ENCODE peak calls at places on chromosome 13, in nine cellular contexts. L, F, S, Y, I, W, R, X and D are unnamed samples. For H3K36me3 and H3K27me3, the result is how much of the 10 kb centered on the place peaks cover.

GRCh38 chr13:41746259-41746658 is 214.7 kb downstream of the VWA8 start:
- DNase-seq in L (no peak), F (no peak), S (peak), Y (no peak), I (no peak), W (no peak), R (peak), X (no peak), D (no peak)

GRCh38 chr13:49428041-49428763 is 15.7 kb downstream of the CAB39L start:
- DNase-seq in L (no peak), F (no peak), S (no peak), Y (no peak), I (no peak), W (no peak), R (no peak), X (no peak), D (no peak)

GRCh38 chr13:83883061-83883523 is 818 bp upstream of the SLITRK1 start:
- DNase-seq in L (no peak), F (peak), S (no peak), Y (no peak), I (no peak), W (no peak), R (no peak), X (no peak), D (peak)

GRCh38 chr13:109331898-109332297 is 454.5 kb downstream of the IRS2 start:
- DNase-seq in L (no peak), F (no peak), S (peak), Y (no peak), I (no peak), W (no peak), R (peak), X (no peak), D (no peak)

GRCh38 chr13:19182536-19182935 is 912 bp upstream of the TUBA3C start:
- DNase-seq in L (no peak), F (no peak), S (no peak), Y (no peak), I (no peak), W (no peak), R (no peak), X (no peak), D (no peak)

GRCh38 chr13:40519637-40520036 is 146.8 kb downstream of the FOXO1 start:
- DNase-seq in L (peak), F (peak), S (no peak), Y (no peak), I (no peak), W (no peak), R (no peak), X (peak), D (no peak)

GRCh38 chr13:52711277-52711676 is 28.3 kb downstream of the CNMD start:
- DNase-seq in L (no peak), F (no peak), S (no peak), Y (no peak), I (no peak), W (no peak), R (no peak), X (no peak), D (peak)

GRCh38 chr13:71290963-71291937 is 575.8 kb downstream of the DACH1 start:
- DNase-seq in L (no peak), F (peak), S (peak), Y (peak), I (peak), W (no peak), R (peak), X (peak), D (no peak)

GRCh38 chr13:50845211-50845610 is 1.7 kb upstream of the DLEU7 start:
- DNase-seq in L (no peak), F (no peak), S (peak), Y (no peak), I (no peak), W (no peak), R (no peak), X (no peak), D (no peak)

GRCh38 chr13:73902847-73903246 is 231.4 kb downstream of the KLF12 start:
- DNase-seq in L (no peak), F (no peak), S (no peak), Y (no peak), I (no peak), W (no peak), R (no peak), X (no peak), D (no peak)

GRCh38 chr13:31192306-31192705 is 7.5 kb upstream of the B3GLCT start:
- DNase-seq in L (no peak), F (no peak), S (no peak), Y (no peak), I (no peak), W (no peak), R (no peak), X (no peak), D (no peak)

GRCh38 chr13:38661276-38661675 is 25.6 kb upstream of the FREM2 start:
- DNase-seq in L (no peak), F (no peak), S (peak), Y (no peak), I (no peak), W (no peak), R (no peak), X (no peak), D (no peak)

GRCh38 chr13:23460309-23460708 is 26.8 kb upstream of the SACS start:
- DNase-seq in L (no peak), F (no peak), S (no peak), Y (no peak), I (no peak), W (no peak), R (no peak), X (no peak), D (no peak)

GRCh38 chr13:102225892-102226291 is 176.0 kb downstream of the FGF14 start:
- DNase-seq in L (peak), F (no peak), S (no peak), Y (no peak), I (no peak), W (no peak), R (no peak), X (no peak), D (no peak)

GRCh38 chr13:22748866-22749586 is 431.8 kb upstream of the SGCG start:
- DNase-seq in L (no peak), F (no peak), S (peak), Y (no peak), I (no peak), W (no peak), R (no peak), X (no peak), D (no peak)

GRCh38 chr13:88074794-88075509 is 403.8 kb downstream of the SLITRK5 start:
- DNase-seq in L (no peak), F (no peak), S (no peak), Y (no peak), I (no peak), W (no peak), R (no peak), X (no peak), D (no peak)

GRCh38 chr13:101706651-101707050 is 254.2 kb downstream of the ITGBL1 start:
- DNase-seq in L (no peak), F (no peak), S (peak), Y (no peak), I (no peak), W (no peak), R (peak), X (no peak), D (no peak)

GRCh38 chr13:45695198-45695730 is 6.9 kb upstream of the CBY2 start:
- DNase-seq in L (no peak), F (no peak), S (peak), Y (no peak), I (no peak), W (no peak), R (no peak), X (no peak), D (no peak)

GRCh38 chr13:70448820-70449219 is 340.6 kb upstream of the KLHL1 start:
- DNase-seq in L (no peak), F (no peak), S (no peak), Y (no peak), I (no peak), W (no peak), R (no peak), X (no peak), D (no peak)

GRCh38 chr13:97018029-97018819 is 23.9 kb upstream of the OXGR1 start:
- DNase-seq in L (no peak), F (peak), S (peak), Y (peak), I (peak), W (no peak), R (no peak), X (peak), D (peak)

GRCh38 chr13:70107498-70108271 is at the start of gene ATXN8OS:
- DNase-seq in L (no peak), F (no peak), S (peak), Y (no peak), I (no peak), W (peak), R (no peak), X (no peak), D (peak)

GRCh38 chr13:25869941-25870340 is 181.9 kb downstream of the SHISA2 start:
- DNase-seq in L (no peak), F (no peak), S (no peak), Y (no peak), I (no peak), W (no peak), R (no peak), X (no peak), D (no peak)

GRCh38 chr13:42847891-42848663 is 66.7 kb downstream of the FAM216B start:
- DNase-seq in L (no peak), F (no peak), S (no peak), Y (no peak), I (no peak), W (no peak), R (no peak), X (no peak), D (no peak)

GRCh38 chr13:102402292-102402691 is 444 bp upstream of the FGF14 start:
- DNase-seq in L (peak), F (peak), S (peak), Y (no peak), I (no peak), W (no peak), R (peak), X (no peak), D (peak)

GRCh38 chr13:51814825-51815650 is 11.1 kb upstream of the DHRS12 start:
- DNase-seq in L (no peak), F (peak), S (peak), Y (no peak), I (peak), W (no peak), R (no peak), X (peak), D (peak)

GRCh38 chr13:51619614-51620013 is 35.4 kb downstream of the WDFY2 start:
- DNase-seq in L (no peak), F (no peak), S (peak), Y (no peak), I (no peak), W (no peak), R (no peak), X (no peak), D (no peak)

GRCh38 chr13:66899955-66900354 is 330.2 kb downstream of the PCDH9 start:
- DNase-seq in L (no peak), F (no peak), S (peak), Y (no peak), I (no peak), W (no peak), R (no peak), X (no peak), D (no peak)

GRCh38 chr13:41678320-41678719 is 221.0 kb downstream of the RGCC start:
- DNase-seq in L (no peak), F (no peak), S (peak), Y (no peak), I (no peak), W (no peak), R (no peak), X (no peak), D (no peak)

GRCh38 chr13:20412761-20413355 is 112.8 kb downstream of the CRYL1 start:
- DNase-seq in L (no peak), F (no peak), S (peak), Y (no peak), I (no peak), W (no peak), R (no peak), X (no peak), D (peak)

GRCh38 chr13:51818771-51819511 is 15.0 kb upstream of the DHRS12 start:
- DNase-seq in L (no peak), F (no peak), S (peak), Y (no peak), I (no peak), W (no peak), R (no peak), X (no peak), D (no peak)

GRCh38 chr13:50989476-50989875 is 79.9 kb downstream of the RNASEH2B start:
- DNase-seq in L (no peak), F (no peak), S (peak), Y (no peak), I (no peak), W (no peak), R (no peak), X (no peak), D (peak)

GRCh38 chr13:53783466-53783865 is 754.9 kb downstream of the OLFM4 start:
- DNase-seq in L (no peak), F (peak), S (no peak), Y (no peak), I (no peak), W (no peak), R (no peak), X (no peak), D (no peak)

GRCh38 chr13:73816702-73817101 is 317.5 kb downstream of the KLF12 start:
- DNase-seq in L (no peak), F (no peak), S (no peak), Y (no peak), I (no peak), W (no peak), R (no peak), X (no peak), D (no peak)

GRCh38 chr13:45356966-45357689 is 16.1 kb upstream of the TPT1 start:
- DNase-seq in L (no peak), F (no peak), S (peak), Y (no peak), I (no peak), W (no peak), R (no peak), X (no peak), D (no peak)

GRCh38 chr13:23372264-23372905 is 61.1 kb downstream of the SACS start:
- DNase-seq in L (no peak), F (no peak), S (peak), Y (no peak), I (no peak), W (no peak), R (no peak), X (no peak), D (no peak)

GRCh38 chr13:31431722-31432137 is 232.0 kb downstream of the B3GLCT start:
- DNase-seq in L (peak), F (peak), S (peak), Y (peak), I (peak), W (peak), R (peak), X (peak), D (peak)

GRCh38 chr13:97848886-97849285 is 104.6 kb upstream of the IPO5 start:
- DNase-seq in L (no peak), F (no peak), S (no peak), Y (no peak), I (no peak), W (no peak), R (no peak), X (no peak), D (no peak)

GRCh38 chr13:64801768-64802167 is 2428.4 kb downstream of the PCDH9 start:
- DNase-seq in L (no peak), F (no peak), S (no peak), Y (no peak), I (no peak), W (no peak), R (no peak), X (no peak), D (no peak)

GRCh38 chr13:40221460-40222201 is 444.8 kb downstream of the FOXO1 start:
- DNase-seq in L (no peak), F (peak), S (peak), Y (no peak), I (peak), W (no peak), R (peak), X (no peak), D (no peak)

DNA sequence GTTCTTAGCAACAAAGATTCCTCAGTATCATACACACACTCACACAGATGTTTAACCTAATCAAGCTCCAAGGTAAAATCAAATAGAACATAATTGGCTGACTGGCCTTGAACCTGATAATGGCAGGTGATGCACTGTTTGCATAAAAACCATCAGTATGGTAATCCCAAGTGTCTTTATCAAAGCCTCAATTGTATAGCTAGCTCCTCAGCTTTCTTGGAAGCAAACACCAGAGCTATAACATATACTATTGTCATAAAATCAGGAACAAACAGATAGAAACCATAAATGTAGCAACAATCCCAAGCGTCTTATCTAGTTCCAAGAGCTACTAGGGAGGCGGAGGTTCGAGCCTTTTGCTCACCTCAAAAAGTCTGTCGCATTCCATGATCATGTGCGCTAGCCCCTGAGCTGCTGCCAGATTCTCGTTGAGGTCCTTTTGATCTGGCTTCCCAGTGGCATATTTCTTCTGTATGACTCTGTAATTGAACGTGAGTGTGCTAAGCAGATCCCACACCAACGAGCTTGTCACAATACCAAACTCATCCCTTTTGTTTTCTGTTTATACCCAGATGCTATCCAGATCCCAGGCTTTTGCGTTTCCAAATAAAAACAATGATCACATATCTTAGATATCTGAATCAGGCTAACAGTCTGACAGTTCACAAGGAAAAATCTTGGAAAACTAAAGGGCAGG is 95.3 kb downstream of the KL start:
- DNase-seq in L (no peak), F (no peak), S (peak), Y (no peak), I (no peak), W (no peak), R (no peak), X (no peak), D (no peak)
- H3K36me3 ChIP-seq in L (under half), F (under half), S (under half), Y (under half), I (under half), W (half or more), R (under half), X (half or more), D (under half)

DNA sequence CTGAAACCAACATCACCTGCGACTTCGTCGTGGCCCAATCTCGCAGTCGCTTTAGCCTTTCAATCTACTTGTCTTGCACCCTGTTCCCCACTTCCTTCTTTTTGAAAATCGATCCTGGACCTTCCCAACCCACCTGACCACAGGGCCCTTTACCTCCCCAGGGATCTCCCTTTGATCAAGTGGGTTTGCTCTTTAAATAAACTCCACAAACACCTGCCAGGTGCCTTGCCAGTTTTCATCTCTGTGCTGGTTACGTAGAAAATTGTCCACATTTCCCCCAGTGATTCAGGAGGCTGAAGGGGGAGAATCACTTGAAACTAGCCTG is 14.5 kb upstream of the RAB20 start:
- DNase-seq in L (no peak), F (no peak), S (no peak), Y (no peak), I (no peak), W (no peak), R (no peak), X (no peak), D (no peak)
- H3K27me3 ChIP-seq in L (under half), F (under half), S (under half), Y (under half), I (under half), W (under half), R (under half), X (under half), D (under half)

GRCh38 chr13:99526549-99526948 is 25.3 kb downstream of the TM9SF2 start:
- DNase-seq in L (no peak), F (no peak), S (no peak), Y (no peak), I (no peak), W (no peak), R (no peak), X (no peak), D (no peak)

GRCh38 chr13:99525967-99526366 is 24.7 kb downstream of the TM9SF2 start:
- DNase-seq in L (no peak), F (no peak), S (no peak), Y (no peak), I (no peak), W (no peak), R (no peak), X (no peak), D (no peak)

GRCh38 chr13:99523838-99524237 is 22.6 kb downstream of the TM9SF2 start:
- DNase-seq in L (no peak), F (no peak), S (no peak), Y (no peak), I (no peak), W (no peak), R (no peak), X (no peak), D (no peak)

GRCh38 chr13:99517984-99518383 is 16.7 kb downstream of the TM9SF2 start:
- DNase-seq in L (no peak), F (no peak), S (no peak), Y (no peak), I (no peak), W (no peak), R (no peak), X (no peak), D (no peak)

DNA sequence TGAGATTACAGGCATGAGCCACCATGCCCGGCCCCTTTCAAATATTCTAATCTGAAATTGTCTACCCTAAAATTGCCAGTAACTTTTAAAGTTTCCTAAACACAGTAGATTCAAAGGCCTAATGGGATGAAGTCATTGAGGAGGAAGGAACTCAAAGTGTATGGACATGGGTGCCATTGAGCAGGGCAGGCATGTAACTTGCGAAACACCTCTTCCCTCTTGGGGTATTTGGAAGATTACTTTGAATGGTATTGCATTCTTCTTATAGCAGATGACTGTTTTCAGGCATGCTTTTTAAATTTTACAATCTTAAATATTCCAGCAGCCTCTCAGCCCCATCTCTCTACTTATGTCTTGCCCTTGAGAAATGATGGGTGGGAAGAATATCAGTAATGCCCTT is 21.0 kb downstream of the TM9SF2 start:
- DNase-seq in L (no peak), F (no peak), S (no peak), Y (no peak), I (no peak), W (no peak), R (no peak), X (no peak), D (no peak)
- H3K36me3 ChIP-seq in L (under half), F (under half), S (under half), Y (under half), I (under half), W (half or more), R (under half), X (under half), D (under half)

GRCh38 chr13:78598933-78599332 is 4.4 kb downstream of the POU4F1 start:
- DNase-seq in L (no peak), F (no peak), S (no peak), Y (no peak), I (no peak), W (no peak), R (no peak), X (no peak), D (no peak)

GRCh38 chr13:78599911-78600310 is 3.4 kb downstream of the POU4F1 start:
- DNase-seq in L (no peak), F (no peak), S (no peak), Y (no peak), I (no peak), W (no peak), R (no peak), X (no peak), D (no peak)

GRCh38 chr13:78601886-78602560 is 1.3 kb downstream of the POU4F1 start:
- DNase-seq in L (no peak), F (no peak), S (no peak), Y (no peak), I (no peak), W (no peak), R (no peak), X (no peak), D (peak)

GRCh38 chr13:78601124-78601885 is 2.0 kb downstream of the POU4F1 start:
- DNase-seq in L (no peak), F (no peak), S (peak), Y (no peak), I (no peak), W (no peak), R (no peak), X (no peak), D (peak)

DNA sequence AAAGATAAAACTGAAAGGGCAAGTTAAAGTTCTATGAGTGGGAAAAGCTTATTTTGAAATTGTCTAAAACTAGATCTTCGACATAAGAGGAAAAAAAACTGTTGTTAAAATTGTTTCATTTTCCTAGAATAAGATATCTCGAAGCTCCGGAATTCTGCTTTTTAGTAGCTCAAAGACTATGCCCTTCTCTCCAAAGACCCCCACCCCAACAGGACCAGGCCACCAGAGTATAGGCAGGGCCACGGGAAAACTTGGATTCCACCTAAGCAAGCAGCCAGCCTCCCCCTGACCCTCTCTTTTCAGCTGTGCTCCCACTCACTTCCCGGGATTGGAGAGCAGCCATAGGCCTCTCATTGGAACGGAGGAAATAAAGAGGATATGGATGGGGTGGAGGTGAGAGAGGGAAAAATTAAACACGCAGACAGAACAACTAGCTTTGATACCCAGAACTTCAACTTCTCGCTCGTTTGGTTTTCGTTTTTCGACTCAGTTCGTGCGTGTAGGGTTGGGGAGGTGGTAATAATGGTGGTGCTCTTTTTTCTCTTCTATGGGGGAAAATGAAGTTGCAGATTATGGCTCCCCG is 2.9 kb downstream of the POU4F1 start:
- DNase-seq in L (no peak), F (no peak), S (no peak), Y (no peak), I (no peak), W (no peak), R (no peak), X (no peak), D (peak)
- H3K27me3 ChIP-seq in L (half or more), F (under half), S (half or more), Y (under half), I (half or more), W (half or more), R (half or more), X (half or more), D (half or more)